ENCODE peak calls at places on chromosomes 5 and 9, in nine cellular contexts. T, M, O, S, Z, Q, N, A and P are unnamed samples.

GRCh38 chr9:101443358-101443757 is 7.8 kb upstream of the ALDOB start:
- DNase-seq in O (no peak), T (no peak), M (no peak), N (no peak), A (peak; percentile 95), S (no peak), Z (no peak), Q (no peak), P (no peak)

GRCh38 chr5:90134381-90134780 is 275.2 kb downstream of the CETN3 start:
- DNase-seq in N (no peak), O (no peak), Z (no peak), S (no peak), M (no peak), A (no peak), T (no peak), Q (no peak), P (no peak)

GRCh38 chr5:172133359-172134029 is 54.5 kb downstream of the STK10 start:
- DNase-seq in T (no peak), Z (peak; percentile 43), S (peak; percentile 92), N (no peak), A (peak; percentile 19), O (peak; percentile 97), Q (no peak), M (no peak), P (no peak)

GRCh38 chr9:134323741-134324358 is 2.4 kb upstream of the RXRA start:
- DNase-seq in O (peak; percentile 35), Z (no peak), S (no peak), M (peak; percentile 25), Q (no peak), A (peak; percentile 75), N (no peak), T (no peak), P (no peak)

GRCh38 chr9:35342221-35342620 is 147.7 kb upstream of the RUSC2 start:
- DNase-seq in A (no peak), T (no peak), N (no peak), M (no peak), S (peak; percentile 35), O (no peak), Z (no peak), Q (no peak), P (no peak)

GRCh38 chr5:58273705-58274104 is 186.2 kb downstream of the PLK2 start:
- DNase-seq in M (no peak), S (no peak), O (no peak), N (no peak), Q (no peak), A (no peak), Z (no peak), T (no peak), P (no peak)

GRCh38 chr9:21559402-21560280 is 77.5 kb upstream of the IFNE start:
- DNase-seq in O (peak; percentile 46), A (peak; percentile 66), T (peak; percentile 87), S (peak; percentile 55), N (no peak), Z (peak; percentile 82), Q (peak; percentile 52), M (peak; percentile 51), P (peak; percentile 86)

GRCh38 chr9:117485176-117485575 is 70.3 kb upstream of the ASTN2 start:
- DNase-seq in A (no peak), Z (no peak), O (no peak), T (no peak), Q (no peak), N (no peak), M (no peak), S (no peak), P (no peak)

GRCh38 chr5:53478411-53479044 is 1.9 kb upstream of the FST start:
- DNase-seq in M (peak; percentile 69), S (peak; percentile 63), T (peak; percentile 71), Q (peak; percentile 29), Z (peak; percentile 74), O (no peak), N (no peak), A (peak; percentile 37), P (no peak)

GRCh38 chr5:44619875-44620610 is 188.7 kb upstream of the MRPS30 start:
- DNase-seq in S (no peak), M (no peak), N (no peak), O (no peak), Q (no peak), A (no peak), Z (no peak), T (no peak), P (no peak)

GRCh38 chr9:81108821-81109220 is 580.5 kb downstream of the TLE1 start:
- DNase-seq in A (no peak), N (no peak), Q (no peak), Z (peak; percentile 69), T (no peak), M (no peak), O (no peak), S (no peak), P (no peak)

GRCh38 chr5:65721050-65721774 is 697 bp downstream of the SGTB start:
- DNase-seq in O (no peak), M (peak; percentile 62), Q (peak; percentile 45), A (peak; percentile 68), S (peak; percentile 83), T (peak; percentile 69), Z (peak; percentile 43), N (no peak), P (peak; percentile 11)

DNA sequence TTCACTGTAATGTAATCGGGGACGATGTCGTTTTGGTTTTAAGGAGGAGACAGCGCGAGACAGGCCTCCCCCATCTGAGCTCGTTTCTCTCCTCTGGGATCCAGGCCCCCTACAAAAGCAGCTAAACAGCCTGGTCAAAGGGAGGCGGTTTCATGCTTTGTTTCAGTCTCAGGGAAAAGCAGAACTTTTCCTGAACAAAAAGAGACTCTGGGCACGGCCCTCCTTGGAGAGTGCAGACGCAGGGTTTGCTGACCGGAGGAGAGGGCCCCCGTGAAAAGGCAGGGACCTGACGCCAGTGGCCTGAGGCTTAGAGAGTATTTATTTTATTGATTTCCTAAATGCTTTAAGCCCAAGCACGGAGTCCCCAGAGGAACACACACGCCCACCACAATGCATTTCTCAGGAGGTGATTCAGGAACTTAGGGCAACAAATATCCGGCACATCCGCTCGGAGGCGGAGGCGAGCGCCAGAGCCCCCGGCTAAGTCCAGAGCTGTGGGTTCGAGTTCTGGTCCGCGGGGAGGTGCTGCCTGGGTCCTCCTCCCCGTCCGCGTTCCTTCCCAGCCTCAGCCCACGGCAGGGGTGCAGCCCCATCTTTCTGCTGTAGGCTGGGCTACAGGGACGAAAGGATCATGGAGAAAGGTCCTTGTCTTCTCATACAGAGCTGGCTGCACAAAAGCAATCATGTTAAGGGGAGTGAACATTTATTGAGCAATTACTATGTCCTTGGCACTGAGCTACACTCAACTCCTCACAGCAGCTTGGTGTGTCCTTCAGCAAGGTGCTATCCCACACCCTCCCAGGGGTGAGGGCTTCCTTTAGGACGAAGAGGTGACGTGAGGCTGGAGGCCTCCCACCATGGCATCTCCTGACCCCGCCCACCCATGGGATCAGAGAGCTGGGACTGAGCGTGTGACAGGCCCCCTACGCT is 40.0 kb downstream of the PTGES start:
- DNase-seq in T (peak; percentile 48), O (no peak), M (peak; percentile 61), Z (peak; percentile 12), A (no peak), S (peak; percentile 87), N (no peak), Q (no peak), P (no peak)
- TF ChIP-seq CTCF in T (no peak), O (no peak), M (no peak), Z (no peak), A (no peak), S (peak; percentile 21), N (no peak), Q (no peak), P (no peak)

GRCh38 chr5:115435065-115435775 is 109.4 kb downstream of the FEM1C start:
- DNase-seq in S (no peak), Z (no peak), A (no peak), Q (no peak), M (no peak), T (no peak), N (no peak), O (no peak), P (no peak)

GRCh38 chr5:115435776-115436712 is 108.5 kb downstream of the FEM1C start:
- DNase-seq in M (no peak), T (no peak), O (no peak), Q (no peak), S (peak; percentile 50), Z (peak; percentile 75), A (no peak), N (no peak), P (no peak)

GRCh38 chr5:115439639-115440038 is 104.9 kb downstream of the FEM1C start:
- DNase-seq in O (no peak), S (no peak), A (no peak), N (no peak), Z (no peak), Q (no peak), T (no peak), M (no peak), P (no peak)

GRCh38 chr5:115440782-115441451 is 103.7 kb downstream of the FEM1C start:
- DNase-seq in M (no peak), A (no peak), Z (no peak), T (no peak), S (no peak), O (no peak), N (no peak), Q (no peak), P (no peak)

GRCh38 chr5:115439042-115439441 is 105.5 kb downstream of the FEM1C start:
- DNase-seq in N (no peak), T (no peak), A (no peak), Q (no peak), Z (peak; percentile 65), O (no peak), S (no peak), M (no peak), P (no peak)
- TF ChIP-seq CTCF in N (no peak), T (no peak), A (no peak), Q (no peak), Z (no peak), O (no peak), S (no peak), M (no peak), P (no peak)

GRCh38 chr9:82410891-82411290 is 422.3 kb downstream of the SPATA31D1 start:
- DNase-seq in N (no peak), S (no peak), Q (no peak), T (no peak), M (no peak), Z (peak; percentile 18), A (no peak), O (no peak), P (no peak)
- TF ChIP-seq CTCF in N (no peak), S (no peak), Q (no peak), T (no peak), M (no peak), Z (no peak), A (no peak), O (no peak), P (no peak)

GRCh38 chr9:121596515-121596914 is 54.9 kb upstream of the DAB2IP start:
- DNase-seq in N (no peak), T (no peak), O (no peak), S (peak; percentile 56), A (no peak), Q (no peak), M (no peak), Z (no peak), P (no peak)

GRCh38 chr9:121597693-121598166 is 53.7 kb upstream of the DAB2IP start:
- DNase-seq in A (no peak), N (no peak), T (no peak), S (no peak), Q (no peak), M (no peak), O (no peak), Z (no peak), P (no peak)

GRCh38 chr9:121599872-121600585 is 51.4 kb upstream of the DAB2IP start:
- DNase-seq in Z (no peak), T (no peak), Q (no peak), N (no peak), A (peak; percentile 25), M (no peak), S (no peak), O (no peak), P (no peak)

GRCh38 chr9:121599186-121599871 is 52.1 kb upstream of the DAB2IP start:
- DNase-seq in A (peak; percentile 96), N (no peak), Z (peak; percentile 85), T (peak; percentile 89), Q (no peak), S (peak; percentile 26), O (no peak), M (peak; percentile 57), P (peak; percentile 87)

GRCh38 chr9:121598167-121599000 is 53.0 kb upstream of the DAB2IP start:
- DNase-seq in O (no peak), S (peak; percentile 86), T (peak; percentile 93), M (peak; percentile 76), Z (peak; percentile 82), Q (no peak), A (peak; percentile 86), N (no peak), P (peak; percentile 78)
- TF ChIP-seq CTCF in O (no peak), S (peak; percentile 56), T (peak; percentile 52), M (no peak), Z (no peak), Q (no peak), A (peak; percentile 17), N (no peak), P (peak; percentile 62)